ENCODE peak calls at places on chromosome 11, in eight cellular contexts. W, T, L, B, O, X, P and K are unnamed samples.
A peak's percentile ranks its signal among the peaks of the same experiment; 100 is the strongest.

GRCh38 chr11:131581006-131581405 is 210.6 kb downstream of the NTM start:
- DNase-seq in O (no peak), B (no peak), X (no peak), P (no peak), W (no peak), T (no peak), L (no peak), K (no peak)

GRCh38 chr11:78069465-78069864 is 5.8 kb downstream of the THRSP start:
- DNase-seq in B (no peak), X (peak; percentile 43), W (no peak), T (no peak), L (no peak), P (no peak), O (no peak), K (no peak)

GRCh38 chr11:118606844-118607228 is 579 bp upstream of the PHLDB1 start:
- DNase-seq in O (no peak), P (no peak), W (no peak), L (no peak), T (no peak), B (no peak), X (no peak), K (no peak)

GRCh38 chr11:117855452-117855851 is 21.0 kb downstream of the FXYD6 start:
- DNase-seq in P (no peak), B (peak; percentile 32), W (no peak), X (no peak), L (no peak), T (no peak), O (no peak), K (peak; percentile 15)

GRCh38 chr11:68549789-68550484 is 89.4 kb downstream of the PPP6R3 start:
- DNase-seq in T (no peak), B (no peak), L (no peak), W (no peak), O (no peak), P (no peak), X (no peak), K (no peak)

GRCh38 chr11:18452927-18453326 is 2.7 kb upstream of the LDHAL6A start:
- DNase-seq in P (no peak), L (no peak), T (no peak), W (no peak), O (no peak), B (no peak), X (no peak), K (no peak)

GRCh38 chr11:13667245-13667644 is 1.2 kb upstream of the FAR1 start:
- DNase-seq in X (peak; percentile 54), O (peak; percentile 39), B (no peak), L (no peak), W (no peak), P (no peak), T (peak; percentile 34), K (no peak)

GRCh38 chr11:21007297-21007696 is 337.9 kb downstream of the NELL1 start:
- DNase-seq in B (no peak), O (peak; percentile 37), L (no peak), W (no peak), T (no peak), X (no peak), P (no peak), K (no peak)

GRCh38 chr11:131033151-131033651 is 116.9 kb upstream of the SNX19 start:
- DNase-seq in W (no peak), B (peak; percentile 70), L (no peak), T (no peak), O (peak; percentile 3), X (no peak), P (no peak), K (no peak)

GRCh38 chr11:83025267-83025704 is 46.4 kb downstream of the RAB30 start:
- DNase-seq in L (no peak), P (no peak), T (no peak), B (no peak), O (peak; percentile 77), W (no peak), X (no peak), K (no peak)

GRCh38 chr11:119222308-119222707 is 16.2 kb downstream of the CBL start:
- DNase-seq in L (no peak), P (no peak), W (no peak), X (peak; percentile 1), T (peak; percentile 53), B (no peak), O (peak; percentile 57), K (no peak)

GRCh38 chr11:126229782-126230540 is 18.4 kb downstream of the FAM118B start:
- DNase-seq in W (no peak), P (no peak), O (no peak), L (no peak), X (no peak), B (no peak), T (no peak), K (no peak)

GRCh38 chr11:10407055-10407454 is 48.0 kb upstream of the AMPD3 start:
- DNase-seq in X (no peak), P (no peak), B (no peak), T (no peak), L (no peak), O (no peak), W (no peak), K (no peak)

GRCh38 chr11:63897459-63898156 is 19.4 kb downstream of the RCOR2 start:
- DNase-seq in T (no peak), L (no peak), X (no peak), P (no peak), B (no peak), W (no peak), O (no peak), K (no peak)

GRCh38 chr11:104663190-104664140 is 234.8 kb downstream of the CASP12 start:
- DNase-seq in L (no peak), W (no peak), T (no peak), B (no peak), O (no peak), P (no peak), X (no peak), K (no peak)